ENCODE peak calls at places on chromosomes 1 and 21, in four cellular contexts. One of them, this sample, is unnamed.
A peak's percentile ranks its signal among the peaks of the same experiment; 100 is the strongest.

GRCh38 chr1:101081496-101082282 is 56.1 kb upstream of the DPH5 start:
- DNase-seq in hippocampal formation: no peak
- DNase-seq in MM.1S: no peak
- DNase-seq in effector memory CD8-positive, alpha-beta T cell: peak; percentile 16
- DNase-seq in this sample: peak; percentile 67

GRCh38 chr1:153251562-153251961 is 7.9 kb upstream of the LORICRIN start:
- DNase-seq in MM.1S: no peak
- DNase-seq in effector memory CD8-positive, alpha-beta T cell: no peak
- DNase-seq in hippocampal formation: no peak
- DNase-seq in this sample: no peak

GRCh38 chr1:27862671-27863551 is 9.4 kb upstream of the THEMIS2 start:
- DNase-seq in hippocampal formation: peak; percentile 36
- DNase-seq in effector memory CD8-positive, alpha-beta T cell: no peak
- DNase-seq in MM.1S: no peak
- DNase-seq in this sample: peak; percentile 61

GRCh38 chr21:45974073-45975016 is 7.2 kb upstream of the COL6A1 start:
- DNase-seq in MM.1S: no peak
- DNase-seq in effector memory CD8-positive, alpha-beta T cell: no peak
- DNase-seq in hippocampal formation: no peak
- DNase-seq in this sample: no peak

GRCh38 chr1:4963251-4963650 is 308.8 kb downstream of the AJAP1 start:
- DNase-seq in hippocampal formation: peak; percentile 1
- DNase-seq in MM.1S: no peak
- DNase-seq in effector memory CD8-positive, alpha-beta T cell: no peak
- DNase-seq in this sample: no peak

GRCh38 chr1:78892251-78892650 is 114.3 kb downstream of the ADGRL4 start:
- DNase-seq in hippocampal formation: no peak
- DNase-seq in MM.1S: no peak
- DNase-seq in effector memory CD8-positive, alpha-beta T cell: no peak
- DNase-seq in this sample: no peak

GRCh38 chr1:8763888-8764287 is 53.6 kb downstream of the RERE start:
- DNase-seq in MM.1S: no peak
- DNase-seq in hippocampal formation: no peak
- DNase-seq in effector memory CD8-positive, alpha-beta T cell: no peak
- DNase-seq in this sample: peak; percentile 74

GRCh38 chr1:207302618-207303408 is 18.7 kb upstream of the CD55 start:
- DNase-seq in effector memory CD8-positive, alpha-beta T cell: no peak
- DNase-seq in MM.1S: no peak
- DNase-seq in hippocampal formation: no peak
- DNase-seq in this sample: no peak

This sample was measured in GM12865.